ENCODE peak calls at places on chromosomes 5 and 9, in six cellular contexts. K is NCI-H146; T is coronary artery; S is activated T-cell treated with anti-CD3 and anti-CD28 coated beads, Interleukin-2, amount 50 U/mL, for 72 hours; C is T47D; E is T-helper 2 cell. D is an unnamed sample.

GRCh38 chr9:738209-738915 is 103.1 kb upstream of the DMRT1 start:
- DNase-seq in S (no peak), T (peak), C (no peak), E (no peak), K (no peak), D (no peak)

GRCh38 chr9:87128008-87128623 is 180.8 kb upstream of the GAS1 start:
- DNase-seq in C (no peak), T (no peak), K (no peak), E (no peak), S (no peak), D (no peak)

GRCh38 chr5:151678146-151678545 is 8.6 kb downstream of the SPARC start:
- DNase-seq in S (no peak), C (no peak), K (no peak), T (no peak), E (no peak), D (no peak)

GRCh38 chr9:18061856-18062255 is 412.1 kb upstream of the ADAMTSL1 start:
- DNase-seq in T (no peak), E (no peak), K (no peak), C (no peak), S (no peak), D (no peak)

GRCh38 chr5:179601871-179602625 is 21.4 kb downstream of the HNRNPH1 start:
- DNase-seq in T (no peak), E (no peak), S (no peak), K (no peak), C (no peak), D (no peak)

GRCh38 chr5:160685219-160685618 is 166.8 kb downstream of the ATP10B start:
- DNase-seq in T (no peak), E (no peak), C (peak), S (no peak), K (peak), D (no peak)

GRCh38 chr9:126057461-126057860 is 269.2 kb upstream of the MVB12B start:
- DNase-seq in E (no peak), C (no peak), T (no peak), K (no peak), S (no peak), D (peak)

GRCh38 chr9:27471789-27472585 is 52.1 kb upstream of the IFNK start:
- DNase-seq in K (no peak), S (no peak), C (no peak), T (no peak), E (no peak), D (no peak)

GRCh38 chr5:75601567-75601966 is 9.7 kb upstream of the ANKDD1B start:
- DNase-seq in S (no peak), C (no peak), K (no peak), E (no peak), T (no peak), D (no peak)

GRCh38 chr5:134029156-134029555 is 24.4 kb upstream of the VDAC1 start:
- DNase-seq in C (no peak), S (no peak), T (no peak), K (no peak), E (no peak), D (no peak)

GRCh38 chr9:113755433-113755832 is 120.7 kb upstream of the ZNF618 start:
- DNase-seq in T (no peak), K (no peak), E (no peak), S (no peak), C (no peak), D (no peak)

GRCh38 chr5:130710596-130710995 is 454.5 kb downstream of the HINT1 start:
- DNase-seq in K (no peak), T (no peak), E (no peak), S (no peak), C (no peak), D (no peak)

GRCh38 chr5:123369371-123369968 is 53.7 kb downstream of the CEP120 start:
- DNase-seq in K (no peak), C (no peak), T (no peak), E (no peak), S (no peak), D (no peak)

GRCh38 chr5:180209137-180209581 is at the start of gene RASGEF1C:
- DNase-seq in K (no peak), C (peak), T (no peak), E (peak), S (peak), D (peak)

GRCh38 chr5:128815201-128815600 is 150.1 kb upstream of the SLC27A6 start:
- DNase-seq in E (no peak), K (no peak), S (no peak), T (no peak), C (peak), D (no peak)

GRCh38 chr9:13845460-13845859 is 468.5 kb downstream of the NFIB start:
- DNase-seq in T (no peak), C (no peak), S (no peak), E (no peak), K (no peak), D (no peak)

GRCh38 chr5:151086905-151087360 is 6.1 kb upstream of the TNIP1 start:
- DNase-seq in S (peak), K (no peak), T (no peak), C (no peak), E (peak), D (no peak)